ENCODE peak calls at places on chromosomes 12 and 14, in six cellular contexts. U is heart left ventricle, C is upper lobe of left lung, J is testis, K is A549, H is suprapubic skin. V is an unnamed sample.

GRCh38 chr12:54596526-54596946 is 8.1 kb upstream of the PPP1R1A start:
- DNase-seq in U (peak; percentile 65), C (no peak), K (peak; percentile 60), J (peak; percentile 84), H (no peak), V (peak; percentile 83)

GRCh38 chr12:12839886-12840285 is 26.7 kb downstream of the DDX47 start:
- DNase-seq in U (no peak), K (peak; percentile 67), C (no peak), H (no peak), J (no peak), V (no peak)

GRCh38 chr12:124191024-124191359 is 103.9 kb upstream of the RFLNA start:
- DNase-seq in K (no peak), U (no peak), C (no peak), J (no peak), H (no peak), V (no peak)

GRCh38 chr14:28515571-28515970 is 251.0 kb upstream of the FOXG1 start:
- DNase-seq in K (no peak), C (no peak), U (no peak), J (no peak), H (no peak), V (no peak)

GRCh38 chr14:74510955-74511354 is 17.4 kb downstream of the ISCA2 start:
- DNase-seq in C (peak; percentile 37), J (no peak), U (peak; percentile 22), H (peak; percentile 46), K (no peak), V (no peak)

GRCh38 chr12:10027311-10028099 is 3.0 kb upstream of the CLEC9A start:
- DNase-seq in U (no peak), K (no peak), H (no peak), C (no peak), J (no peak), V (peak; percentile 42)

GRCh38 chr12:49949124-49949845 is 1.3 kb upstream of the AQP2 start:
- DNase-seq in K (no peak), U (no peak), J (no peak), H (no peak), C (no peak), V (no peak)

GRCh38 chr12:32901553-32901952 is 5.0 kb upstream of the PKP2 start:
- DNase-seq in K (no peak), C (no peak), H (no peak), U (no peak), J (no peak), V (no peak)

GRCh38 chr14:76456200-76456599 is 80.3 kb downstream of the ESRRB start:
- DNase-seq in C (no peak), J (peak; percentile 24), H (no peak), U (no peak), K (peak; percentile 53), V (peak; percentile 35)

GRCh38 chr12:21065845-21066244 is 65.1 kb upstream of the SLCO1B1 start:
- DNase-seq in U (no peak), H (no peak), C (no peak), K (no peak), J (peak; percentile 18), V (no peak)

GRCh38 chr12:66947119-66947518 is 268.2 kb upstream of the GRIP1 start:
- DNase-seq in C (no peak), U (no peak), K (no peak), H (no peak), J (no peak), V (no peak)

GRCh38 chr14:54343276-54344121 is 53.3 kb upstream of the CDKN3 start:
- DNase-seq in J (no peak), H (no peak), K (no peak), U (peak; percentile 41), C (no peak), V (no peak)

GRCh38 chr12:79547044-79547734 is 143.6 kb downstream of the PAWR start:
- DNase-seq in C (no peak), K (peak; percentile 81), J (no peak), U (no peak), H (no peak), V (peak; percentile 28)

GRCh38 chr14:75667099-75667498 is 6.1 kb downstream of the TTLL5 start:
- DNase-seq in U (no peak), H (no peak), J (no peak), K (no peak), C (no peak), V (no peak)

GRCh38 chr14:97776890-97777564 is 979.8 kb downstream of the VRK1 start:
- DNase-seq in J (no peak), H (no peak), K (no peak), C (no peak), U (no peak), V (no peak)

GRCh38 chr14:104690861-104691455 is 1.5 kb downstream of the INF2 start:
- DNase-seq in K (no peak), U (no peak), H (no peak), C (peak; percentile 48), J (no peak), V (no peak)

GRCh38 chr14:77099425-77100167 is 1.5 kb downstream of the CIPC start:
- DNase-seq in H (no peak), C (no peak), J (peak; percentile 48), U (no peak), K (no peak), V (no peak)

GRCh38 chr14:75928587-75929230 is 53.1 kb downstream of the TGFB3 start:
- DNase-seq in H (no peak), U (no peak), K (no peak), C (no peak), J (no peak), V (no peak)

GRCh38 chr12:117022465-117022864 is 76.8 kb downstream of the TESC start:
- DNase-seq in U (no peak), C (no peak), H (no peak), K (no peak), J (peak; percentile 7), V (no peak)

GRCh38 chr12:2215709-2216560 is 163.1 kb downstream of the CACNA1C start:
- DNase-seq in U (no peak), K (no peak), C (no peak), J (no peak), H (no peak), V (no peak)

GRCh38 chr12:64236549-64236948 is 14.5 kb upstream of the KICS2 start:
- DNase-seq in C (no peak), K (no peak), U (no peak), J (no peak), H (no peak), V (no peak)

GRCh38 chr12:10331642-10332239 is 24.1 kb downstream of the KLRD1 start:
- DNase-seq in H (no peak), C (no peak), K (peak; percentile 59), U (no peak), J (no peak), V (no peak)

GRCh38 chr14:35696575-35696974 is 112.5 kb downstream of the RALGAPA1 start:
- DNase-seq in H (no peak), U (no peak), K (no peak), J (no peak), C (no peak), V (no peak)

GRCh38 chr12:119659289-119659897 is 8.5 kb upstream of the PRKAB1 start:
- DNase-seq in C (no peak), H (no peak), U (no peak), J (peak; percentile 38), K (peak; percentile 52), V (peak; percentile 33)

GRCh38 chr14:22319526-22320352 is 269.3 kb downstream of the DAD1 start:
- DNase-seq in C (no peak), K (peak; percentile 29), H (no peak), U (peak; percentile 56), J (peak; percentile 76), V (peak; percentile 71)

GRCh38 chr12:98354520-98354919 is 160.9 kb upstream of the TMPO start:
- DNase-seq in J (no peak), H (no peak), K (no peak), C (no peak), U (no peak), V (no peak)

GRCh38 chr12:132436791-132437251 is 53.1 kb upstream of the FBRSL1 start:
- DNase-seq in J (no peak), C (peak; percentile 48), H (no peak), K (no peak), U (no peak), V (no peak)

GRCh38 chr14:95496690-95497241 is 19.7 kb downstream of the SYNE3 start:
- DNase-seq in U (peak; percentile 63), C (no peak), K (no peak), H (no peak), J (no peak), V (no peak)

GRCh38 chr12:121789800-121790748 is 3.4 kb downstream of the RHOF start:
- DNase-seq in U (peak; percentile 77), C (peak; percentile 88), H (peak; percentile 83), K (no peak), J (no peak), V (peak; percentile 44)
- TF ChIP-seq POLR2A in U (no peak), C (no peak), H (no peak), K (no peak), J (no peak), V (no peak)

GRCh38 chr14:33906968-33907367 is 43.9 kb downstream of the EGLN3 start:
- DNase-seq in H (no peak), U (no peak), J (no peak), C (no peak), K (no peak), V (no peak)
- H3K4me3 ChIP-seq in H (no peak overlapping the region), U (no peak overlapping the region), J (no peak overlapping the region), C (no peak overlapping the region), K (no peak overlapping the region), V (no peak overlapping the region)

GRCh38 chr14:72809063-72809462 is 84.8 kb downstream of the DPF3 start:
- DNase-seq in J (no peak), U (no peak), K (no peak), H (no peak), C (no peak), V (no peak)
- H3K4me1 ChIP-seq in J (no peaks in the 10 kb centered on the region), U (peaks cover 36% of the 10 kb centered on the region), K (no peaks in the 10 kb centered on the region), H (no peaks in the 10 kb centered on the region), C (no peaks in the 10 kb centered on the region), V (no peaks in the 10 kb centered on the region)

GRCh38 chr12:47079365-47079893 is at the start of gene PCED1B:
- DNase-seq in J (peak; percentile 80), H (peak; percentile 75), K (no peak), U (peak; percentile 77), C (peak; percentile 94), V (peak; percentile 80)

GRCh38 chr12:47079894-47080724 is at the start of gene AMIGO2:
- DNase-seq in J (peak; percentile 72), H (peak; percentile 73), U (peak; percentile 60), C (peak; percentile 90), K (peak; percentile 78), V (peak; percentile 39)

GRCh38 chr12:47082283-47082962 is 2.7 kb upstream of the AMIGO2 start:
- DNase-seq in H (no peak), J (no peak), K (no peak), C (no peak), U (no peak), V (no peak)

GRCh38 chr12:47078733-47079364 is 572 bp upstream of the PCED1B start:
- DNase-seq in C (peak; percentile 40), U (peak; percentile 27), H (no peak), J (peak; percentile 79), K (peak; percentile 57), V (peak; percentile 34)

GRCh38 chr12:47080725-47081502 is 1.2 kb upstream of the AMIGO2 start:
- DNase-seq in C (peak; percentile 89), H (peak; percentile 72), U (peak; percentile 69), K (no peak), J (peak; percentile 79), V (peak; percentile 36)
- TF ChIP-seq POLR2A in C (no peak), H (no peak), U (no peak), K (no peak), J (no peak), V (no peak)

GRCh38 chr12:47808049-47808448 is 11.7 kb downstream of the HDAC7 start:
- DNase-seq in U (peak; percentile 65), C (peak; percentile 61), J (no peak), K (no peak), H (peak; percentile 78), V (no peak)
- H3K4me3 ChIP-seq in U (peak overlapping the region; percentile 17), C (no peak overlapping the region), J (no peak overlapping the region), K (no peak overlapping the region), H (peak overlapping the region; percentile 6), V (no peak overlapping the region)

V was measured in body of pancreas.